ENCODE peak calls at places on chromosomes 5 and 9, in ten cellular contexts. N is mesendoderm, V is OCI-LY7, A is mammary epithelial cell, F is PC-3, K is GM23338, C is GM12878, O is A673, Q is brain microvascular endothelial cell, E is right lobe of liver. L is an unnamed sample. For H3K36me3, the result is how much of the 10 kb centered on the place peaks cover.

GRCh38 chr9:112921549-112921948 is 30.9 kb upstream of the SLC46A2 start:
- DNase-seq in A (peak), F (peak), Q (peak), C (no peak), O (peak), N (peak), V (peak), E (no peak), K (peak), L (no peak)

GRCh38 chr5:43773032-43773830 is 170.3 kb downstream of the NNT start:
- DNase-seq in A (peak), V (peak), O (peak), Q (peak), F (peak), K (peak), C (no peak), E (no peak), N (peak), L (peak)

GRCh38 chr5:98664736-98665135 is 108.7 kb upstream of the RGMB start:
- DNase-seq in V (no peak), Q (no peak), O (no peak), F (no peak), N (no peak), K (no peak), E (no peak), A (no peak), C (no peak), L (no peak)

GRCh38 chr5:142737169-142737568 is 33.0 kb upstream of the ARHGAP26 start:
- DNase-seq in A (no peak), C (no peak), F (no peak), N (no peak), V (peak), Q (no peak), E (no peak), K (no peak), O (no peak), L (no peak)

GRCh38 chr5:68455216-68455615 is 239.7 kb downstream of the PIK3R1 start:
- DNase-seq in C (no peak), A (no peak), O (no peak), F (peak), Q (no peak), N (no peak), V (no peak), K (no peak), E (no peak), L (peak)

GRCh38 chr5:106258591-106259125 is 1412.1 kb downstream of the EFNA5 start:
- DNase-seq in V (no peak), Q (peak), N (peak), E (no peak), F (peak), A (no peak), K (no peak), O (no peak), C (no peak), L (peak)

GRCh38 chr5:178651046-178651810 is 24.4 kb upstream of the CLK4 start:
- DNase-seq in O (no peak), E (no peak), Q (peak), K (no peak), A (peak), V (no peak), C (no peak), N (no peak), F (peak), L (peak)

GRCh38 chr5:150120617-150121447 is 34.5 kb upstream of the CSF1R start:
- DNase-seq in F (no peak), E (no peak), N (no peak), C (no peak), O (no peak), K (no peak), A (no peak), Q (no peak), V (no peak), L (no peak)

GRCh38 chr5:33068786-33069185 is 357.7 kb downstream of the NPR3 start:
- DNase-seq in A (peak), E (no peak), O (no peak), Q (no peak), N (no peak), K (no peak), F (peak), C (no peak), V (no peak), L (no peak)

GRCh38 chr5:175460126-175460525 is 16.1 kb upstream of the DRD1 start:
- DNase-seq in E (no peak), N (peak), O (peak), Q (no peak), V (no peak), A (peak), F (peak), K (peak), C (no peak), L (no peak)

GRCh38 chr5:39691993-39692392 is 267.2 kb upstream of the DAB2 start:
- DNase-seq in N (peak), O (no peak), F (peak), K (peak), Q (no peak), V (no peak), C (no peak), E (no peak), A (peak), L (no peak)

GRCh38 chr9:33690156-33690908 is 105.0 kb upstream of the PRSS3 start:
- DNase-seq in F (no peak), K (no peak), E (no peak), O (no peak), C (no peak), Q (no peak), V (no peak), N (no peak), A (no peak), L (no peak)

GRCh38 chr5:131524431-131524830 is 110.6 kb downstream of the RAPGEF6 start:
- DNase-seq in C (no peak), K (no peak), E (no peak), Q (no peak), A (no peak), N (no peak), V (no peak), O (no peak), F (no peak), L (no peak)

GRCh38 chr5:140341591-140341990 is 4.8 kb downstream of the HBEGF start:
- DNase-seq in O (no peak), Q (no peak), A (peak), E (no peak), K (no peak), F (no peak), C (no peak), V (no peak), N (no peak), L (peak)

GRCh38 chr5:64384761-64385160 is 121.1 kb upstream of the RGS7BP start:
- DNase-seq in V (peak), F (peak), K (peak), E (no peak), C (no peak), A (peak), N (peak), Q (peak), O (peak), L (no peak)

GRCh38 chr5:161167001-161167765 is 315.2 kb upstream of the ATP10B start:
- DNase-seq in K (no peak), O (no peak), C (no peak), A (no peak), V (no peak), Q (no peak), E (no peak), F (no peak), N (no peak), L (no peak)

GRCh38 chr5:132873119-132873929 is at the start of gene LEAP2:
- DNase-seq in F (no peak), N (no peak), K (no peak), C (no peak), Q (no peak), E (peak), O (no peak), A (no peak), V (no peak), L (no peak)

GRCh38 chr9:105205787-105206511 is 38.5 kb upstream of the SLC44A1 start:
- DNase-seq in C (no peak), Q (peak), F (peak), V (no peak), E (peak), N (no peak), O (no peak), K (no peak), A (no peak), L (peak)

GRCh38 chr5:66661149-66661548 is 65.0 kb downstream of the MAST4 start:
- DNase-seq in E (no peak), Q (peak), O (no peak), N (no peak), C (no peak), F (no peak), A (no peak), V (no peak), K (no peak), L (peak)

GRCh38 chr5:140322751-140323731 is 20.1 kb upstream of the PFDN1 start:
- DNase-seq in A (peak), C (no peak), E (no peak), O (no peak), V (no peak), N (peak), F (peak), Q (peak), K (peak), L (peak)

GRCh38 chr9:74036549-74037231 is 460.4 kb upstream of the RORB start:
- DNase-seq in A (no peak), F (no peak), Q (no peak), K (no peak), C (no peak), O (no peak), N (no peak), V (no peak), E (no peak), L (no peak)

GRCh38 chr5:157990583-157991181 is 131.7 kb upstream of the CLINT1 start:
- DNase-seq in C (no peak), V (no peak), E (no peak), K (no peak), Q (no peak), F (no peak), N (no peak), O (no peak), A (no peak), L (no peak)

GRCh38 chr5:157994906-157995519 is 136.1 kb upstream of the CLINT1 start:
- DNase-seq in E (peak), V (peak), O (peak), A (peak), Q (peak), F (peak), K (peak), N (peak), C (peak), L (peak)

GRCh38 chr5:157993201-157993600 is 134.3 kb upstream of the CLINT1 start:
- DNase-seq in C (no peak), A (no peak), F (no peak), E (no peak), Q (no peak), V (no peak), O (no peak), N (no peak), K (no peak), L (no peak)

GRCh38 chr5:157998021-157998504 is 139.1 kb upstream of the CLINT1 start:
- DNase-seq in O (peak), N (peak), Q (peak), V (no peak), E (no peak), F (peak), K (no peak), A (peak), C (no peak), L (peak)

GRCh38 chr5:157994271-157994691 is 135.3 kb upstream of the CLINT1 start:
- DNase-seq in N (no peak), C (no peak), F (peak), K (no peak), E (no peak), V (no peak), O (no peak), Q (no peak), A (no peak), L (no peak)
- H3K4me3 ChIP-seq in N (no peak), C (no peak), F (no peak), K (no peak), E (no peak), V (no peak), O (no peak), Q (no peak), A (no peak), L (no peak)

GRCh38 chr9:137096785-137097546 is 10.2 kb downstream of the MAN1B1 start:
- DNase-seq in F (no peak), A (no peak), N (no peak), Q (no peak), V (no peak), C (no peak), E (no peak), O (no peak), K (no peak), L (no peak)

GRCh38 chr9:137095664-137096517 is 9.1 kb downstream of the MAN1B1 start:
- DNase-seq in N (no peak), A (no peak), K (peak), O (no peak), C (peak), F (no peak), Q (no peak), E (no peak), V (peak), L (no peak)

GRCh38 chr9:137097761-137098462 is 11.1 kb downstream of the MAN1B1 start:
- DNase-seq in E (no peak), O (no peak), N (no peak), A (no peak), F (no peak), Q (no peak), K (no peak), V (no peak), C (no peak), L (no peak)

GRCh38 chr9:137103206-137103999 is 11.1 kb downstream of the DPP7 start:
- DNase-seq in N (no peak), C (no peak), Q (no peak), O (no peak), A (no peak), K (no peak), V (no peak), F (no peak), E (no peak), L (no peak)

DNA sequence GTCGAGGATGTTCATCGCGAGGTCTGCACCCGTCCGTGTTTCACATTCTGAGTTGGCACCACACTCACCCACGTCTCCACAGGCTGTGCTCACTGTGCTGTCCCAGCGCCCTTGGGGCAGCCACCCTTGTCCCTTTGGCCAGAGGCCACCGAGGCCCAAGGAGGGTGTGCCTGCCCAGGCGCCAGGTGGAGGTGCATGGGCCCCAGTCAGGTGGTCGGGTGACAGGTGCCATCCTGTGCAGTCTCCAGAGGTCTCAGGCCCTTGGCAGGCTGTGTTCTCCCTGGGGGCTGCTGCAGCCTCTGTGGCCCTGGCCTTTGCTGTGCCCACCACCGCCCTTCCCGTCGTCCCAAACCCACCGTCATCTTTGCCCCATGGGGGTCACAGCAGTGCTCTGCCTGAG is 12.4 kb downstream of the MAN1B1 start:
- DNase-seq in Q (no peak), V (no peak), E (no peak), A (no peak), F (no peak), O (no peak), C (no peak), N (no peak), K (no peak), L (no peak)
- H3K36me3 ChIP-seq in Q (under half), V (half or more), E (under half), A (under half), F (under half), O (under half), C (under half), N (under half), K (under half), L (under half)

DNA sequence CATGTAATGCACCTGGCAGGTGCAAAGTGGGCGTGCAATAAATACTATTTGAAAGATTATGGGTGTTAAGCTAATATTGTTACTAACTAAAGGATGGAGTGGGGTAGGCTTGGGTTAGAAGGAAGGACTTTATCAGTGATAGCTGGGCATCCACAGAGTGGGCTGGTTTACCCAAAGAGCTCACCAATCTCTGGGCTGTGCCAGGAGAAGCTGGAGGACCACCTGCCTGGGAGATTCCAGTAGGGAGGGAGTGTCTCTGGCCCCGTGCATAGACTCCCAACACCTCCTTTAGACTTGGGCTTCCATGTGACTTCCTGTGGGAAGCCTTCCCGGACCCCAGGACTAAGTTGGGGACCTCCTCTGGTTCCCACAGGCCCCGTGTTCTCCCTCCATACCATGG is 5.6 kb upstream of the URM1 start:
- DNase-seq in E (no peak), A (no peak), F (no peak), N (no peak), O (no peak), C (no peak), Q (no peak), K (no peak), V (no peak), L (no peak)
- H3K4me3 ChIP-seq in E (no peak), A (no peak), F (no peak), N (no peak), O (peak), C (no peak), Q (no peak), K (peak), V (no peak), L (no peak)

DNA sequence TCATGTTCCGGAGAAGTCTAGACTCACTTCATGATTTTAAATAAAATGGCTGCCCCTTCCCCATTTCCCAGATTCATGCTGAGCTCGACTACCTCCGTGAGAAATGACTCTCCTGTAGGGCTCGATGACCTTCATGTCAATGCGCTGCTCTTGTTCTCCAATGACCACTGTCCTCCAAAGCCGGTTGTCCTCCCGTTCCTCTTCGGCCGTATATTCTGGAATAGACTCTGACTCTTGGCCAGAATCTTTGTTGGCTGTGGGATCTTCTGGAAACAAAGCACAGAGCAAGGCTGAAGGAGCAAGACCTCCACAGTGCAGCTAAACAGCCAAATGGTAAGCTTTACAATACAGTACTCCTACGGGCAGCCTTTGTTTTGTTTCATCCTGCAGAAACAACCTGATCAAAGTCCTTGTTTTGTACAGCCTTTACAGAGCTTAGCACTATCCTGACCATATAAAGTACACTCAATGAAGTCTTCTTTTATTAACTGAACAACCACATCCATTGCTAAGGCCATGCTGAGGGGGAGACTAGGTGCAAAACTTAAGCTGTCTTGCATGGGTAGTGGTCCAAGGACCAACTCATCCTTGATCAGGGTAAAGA is 119.5 kb upstream of the PCA3 start:
- DNase-seq in N (no peak), O (no peak), F (no peak), C (no peak), V (no peak), K (no peak), E (no peak), A (no peak), Q (no peak), L (no peak)
- H3K36me3 ChIP-seq in N (under half), O (under half), F (under half), C (under half), V (under half), K (under half), E (under half), A (under half), Q (under half), L (under half)

GRCh38 chr5:151204051-151204450 is 19.8 kb downstream of the CCDC69 start:
- DNase-seq in Q (no peak), K (no peak), F (no peak), V (no peak), O (no peak), C (no peak), E (no peak), A (no peak), N (no peak), L (no peak)

GRCh38 chr5:151205411-151205810 is 18.5 kb downstream of the CCDC69 start:
- DNase-seq in V (no peak), A (no peak), Q (no peak), O (no peak), K (no peak), E (no peak), C (no peak), N (no peak), F (no peak), L (no peak)

GRCh38 chr5:151212361-151212899 is 11.5 kb downstream of the CCDC69 start:
- DNase-seq in V (peak), N (no peak), O (no peak), K (no peak), Q (no peak), C (peak), E (no peak), A (no peak), F (no peak), L (no peak)

GRCh38 chr5:151213803-151214613 is 9.9 kb downstream of the CCDC69 start:
- DNase-seq in E (peak), Q (peak), K (peak), A (no peak), V (peak), O (peak), N (peak), C (peak), F (no peak), L (peak)

DNA sequence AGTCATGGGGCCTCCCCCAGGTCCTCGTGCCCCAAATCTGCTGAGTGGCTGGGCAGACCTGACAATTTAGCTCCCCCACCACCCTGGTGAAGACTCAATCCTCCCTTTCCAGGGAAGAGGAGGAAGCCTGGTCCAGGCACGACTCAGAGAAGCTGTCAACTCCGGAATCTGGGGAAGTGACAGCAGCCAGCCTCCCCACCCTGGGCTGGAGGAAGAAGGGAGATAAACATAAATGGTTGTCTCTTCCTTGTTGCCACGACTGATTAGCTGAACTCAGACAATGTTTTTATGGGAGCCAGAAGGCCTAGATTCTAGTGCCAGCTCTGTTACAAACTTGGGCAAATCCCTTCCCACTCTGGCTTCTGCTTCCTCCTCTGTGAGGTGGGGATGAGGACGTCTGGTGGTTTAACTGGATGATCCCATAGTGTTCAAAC is 15.4 kb downstream of the CCDC69 start:
- DNase-seq in N (no peak), Q (no peak), C (no peak), A (no peak), F (no peak), V (no peak), O (no peak), E (no peak), K (no peak), L (no peak)
- H3K4me3 ChIP-seq in N (no peak), Q (no peak), C (no peak), A (no peak), F (no peak), V (no peak), O (no peak), E (no peak), K (no peak), L (no peak)

GRCh38 chr5:55393501-55394175 is 85.8 kb downstream of the MTREX start:
- DNase-seq in C (no peak), V (no peak), N (no peak), Q (no peak), K (no peak), F (no peak), E (no peak), O (no peak), A (no peak), L (no peak)
- H3K36me3 ChIP-seq in C (under half), V (half or more), N (under half), Q (under half), K (under half), F (under half), E (under half), O (under half), A (under half), L (half or more)